ENCODE peak calls at places on chromosomes 11 and 22, in eight cellular contexts. U, L, A, M, P, Y, J and K are unnamed samples.

GRCh38 chr11:118232659-118233058 is 7.8 kb upstream of the JAML start:
- DNase-seq in A (no peak), J (no peak), P (no peak), L (no peak), U (no peak), M (peak), Y (peak), K (no peak)

GRCh38 chr22:49372530-49373288 is 455.0 kb downstream of the BRD1 start:
- DNase-seq in U (peak), P (no peak), A (no peak), J (no peak), Y (peak), L (peak), M (no peak), K (no peak)

GRCh38 chr22:36027579-36027959 is 1.1 kb downstream of the RBFOX2 start:
- DNase-seq in M (no peak), A (no peak), J (no peak), P (no peak), U (no peak), L (no peak), Y (no peak), K (peak)

GRCh38 chr11:83069441-83070043 is 2.2 kb downstream of the RAB30 start:
- DNase-seq in Y (no peak), J (peak), A (peak), U (no peak), M (no peak), P (no peak), L (no peak), K (peak)

GRCh38 chr11:106399624-106400023 is 322.2 kb downstream of the AASDHPPT start:
- DNase-seq in P (no peak), U (no peak), A (no peak), M (no peak), Y (no peak), L (no peak), J (no peak), K (no peak)

GRCh38 chr11:134476435-134477021 is 64.5 kb upstream of the B3GAT1 start:
- DNase-seq in J (no peak), A (no peak), Y (no peak), L (peak), M (no peak), P (peak), U (no peak), K (no peak)

GRCh38 chr11:116557261-116557660 is 215.5 kb downstream of the BUD13 start:
- DNase-seq in M (no peak), L (no peak), A (no peak), Y (no peak), J (no peak), U (no peak), P (no peak), K (no peak)

GRCh38 chr11:59174664-59175033 is 2.7 kb downstream of the DTX4 start:
- DNase-seq in U (peak), L (no peak), J (no peak), Y (no peak), M (no peak), P (no peak), A (no peak), K (no peak)

GRCh38 chr11:34214961-34215805 is 109.8 kb downstream of the NAT10 start:
- DNase-seq in Y (peak), L (no peak), J (no peak), A (no peak), P (no peak), M (peak), U (peak), K (no peak)

GRCh38 chr11:18452927-18453326 is 2.7 kb upstream of the LDHAL6A start:
- DNase-seq in P (no peak), M (no peak), J (no peak), A (no peak), U (no peak), L (no peak), Y (no peak), K (no peak)

GRCh38 chr11:27722117-27722844 is 22.0 kb upstream of the BDNF start:
- DNase-seq in P (peak), Y (no peak), U (peak), M (no peak), A (peak), L (peak), J (peak), K (peak)

GRCh38 chr22:33405194-33405593 is 347.0 kb upstream of the SYN3 start:
- DNase-seq in P (no peak), A (no peak), J (no peak), M (no peak), U (no peak), Y (no peak), L (no peak), K (no peak)

GRCh38 chr22:39900306-39901227 is at the start of gene GRAP2:
- DNase-seq in U (no peak), L (no peak), Y (no peak), P (no peak), M (no peak), A (no peak), J (no peak), K (no peak)

GRCh38 chr11:8019671-8020597 is 32.8 kb downstream of the EIF3F start:
- DNase-seq in L (peak), J (peak), U (no peak), A (no peak), Y (no peak), M (no peak), P (no peak), K (no peak)

GRCh38 chr22:49514656-49515055 is 313.0 kb downstream of the BRD1 start:
- DNase-seq in U (no peak), L (peak), A (peak), J (no peak), Y (no peak), M (no peak), P (no peak), K (peak)

GRCh38 chr11:122155765-122156527 is 39.9 kb upstream of the BLID start:
- DNase-seq in M (no peak), U (no peak), J (no peak), A (peak), Y (no peak), P (no peak), L (no peak), K (peak)